ENCODE peak calls at places on chromosomes 5 and 9, in five cellular contexts. T is ELF-1; Q is stimulated activated CD8-positive, alpha-beta memory T cell treated with anti-CD3 and anti-CD28 coated beads, Interleukin-4, amount 100 ng/mL, for 24 hours; W is T-helper 1 cell; U is amniotic epithelial cell. M is an unnamed sample.

GRCh38 chr5:112412370-112412769 is 6.7 kb downstream of the EPB41L4A start:
- DNase-seq in T (no peak), Q (no peak), W (no peak), U (no peak), M (no peak)

GRCh38 chr5:141512390-141513020 is 23.6 kb downstream of the PCDHGC5 start:
- DNase-seq in T (peak; percentile 94), Q (peak; percentile 70), W (peak; percentile 66), U (peak; percentile 65), M (peak; percentile 58)

GRCh38 chr9:136059321-136059791 is 35.7 kb downstream of the NACC2 start:
- DNase-seq in T (peak; percentile 46), Q (no peak), W (no peak), U (no peak), M (no peak)

GRCh38 chr9:133754187-133754586 is 16.0 kb upstream of the SARDH start:
- DNase-seq in T (no peak), Q (no peak), W (no peak), U (no peak), M (no peak)

GRCh38 chr5:58648846-58649245 is 66.0 kb downstream of the RAB3C start:
- DNase-seq in T (no peak), Q (no peak), W (no peak), U (no peak), M (no peak)

GRCh38 chr5:14914193-14914592 is 42.6 kb upstream of the ANKH start:
- DNase-seq in T (no peak), Q (no peak), W (no peak), U (no peak), M (no peak)

GRCh38 chr9:32502459-32502858 is 23.5 kb downstream of the RIGI start:
- DNase-seq in T (peak; percentile 9), Q (no peak), W (no peak), U (peak; percentile 78), M (no peak)

GRCh38 chr5:158992104-158992740 is 107.5 kb downstream of the EBF1 start:
- DNase-seq in T (no peak), Q (no peak), W (no peak), U (no peak), M (no peak)

GRCh38 chr9:135315572-135315971 is 164.0 kb upstream of the PPP1R26 start:
- DNase-seq in T (no peak), Q (no peak), W (no peak), U (no peak), M (no peak)

GRCh38 chr5:96629774-96630173 is 32.4 kb upstream of the CAST start:
- DNase-seq in T (no peak), Q (no peak), W (no peak), U (peak; percentile 88), M (no peak)